ENCODE peak calls at places on chromosomes 2 and 18, in four cellular contexts. L is fibroblast of pulmonary artery; X is OCI-LY7; O is activated CD8-positive, alpha-beta T cell treated with anti-CD3 and anti-CD28 coated beads for 36 hours. G is an unnamed sample.
A peak's percentile ranks its signal among the peaks of the same experiment; 100 is the strongest.

GRCh38 chr2:128380061-128380889 is 61.6 kb upstream of the HS6ST1 start:
- DNase-seq in O (no peak), X (no peak), L (no peak), G (no peak)

GRCh38 chr18:8699948-8700347 is 5.4 kb upstream of the MTCL1 start:
- DNase-seq in L (no peak), X (no peak), O (no peak), G (no peak)

GRCh38 chr2:46336560-46336959 is 39.4 kb downstream of the EPAS1 start:
- DNase-seq in X (no peak), O (no peak), L (peak; percentile 47), G (no peak)

GRCh38 chr2:177261115-177261779 is 3.3 kb downstream of the NFE2L2 start:
- DNase-seq in X (no peak), L (no peak), O (no peak), G (no peak)

GRCh38 chr18:77866309-77866708 is 616.7 kb downstream of the GALR1 start:
- DNase-seq in L (no peak), O (no peak), X (no peak), G (no peak)

GRCh38 chr2:26000561-26001211 is 18.4 kb upstream of the KIF3C start:
- DNase-seq in X (no peak), L (no peak), O (no peak), G (no peak)

GRCh38 chr2:176963888-176964287 is 248.7 kb upstream of the HNRNPA3 start:
- DNase-seq in L (no peak), O (no peak), X (no peak), G (no peak)

GRCh38 chr18:7158201-7158600 is 40.6 kb upstream of the LAMA1 start:
- DNase-seq in X (no peak), L (peak; percentile 84), O (no peak), G (no peak)

GRCh38 chr2:108634591-108635160 is 84.6 kb upstream of the RANBP2 start:
- DNase-seq in L (no peak), O (no peak), X (peak; percentile 2), G (no peak)

GRCh38 chr18:58128286-58129018 is 84.4 kb downstream of the NEDD4L start:
- DNase-seq in X (no peak), L (no peak), O (no peak), G (no peak)

GRCh38 chr2:207796585-207797350 is 27.1 kb upstream of the FZD5 start:
- DNase-seq in X (no peak), L (peak; percentile 14), O (no peak), G (no peak)

GRCh38 chr2:204453730-204454167 is 91.5 kb upstream of the PARD3B start:
- DNase-seq in X (no peak), L (peak; percentile 26), O (no peak), G (no peak)

GRCh38 chr2:198657520-198658121 is 800.1 kb downstream of the SATB2 start:
- DNase-seq in X (peak; percentile 82), L (peak; percentile 7), O (peak; percentile 22), G (no peak)

GRCh38 chr18:49031511-49032188 is 80.9 kb upstream of the SMAD7 start:
- DNase-seq in L (no peak), O (peak; percentile 75), X (no peak), G (no peak)

GRCh38 chr18:77146249-77147080 is 13.9 kb upstream of the MBP start:
- DNase-seq in O (no peak), X (no peak), L (no peak), G (no peak)

GRCh38 chr2:216031960-216032689 is 18.8 kb upstream of the MREG start:
- DNase-seq in X (no peak), L (peak; percentile 60), O (no peak), G (peak; percentile 47)

GRCh38 chr18:58167073-58167472 is 123.0 kb downstream of the NEDD4L start:
- DNase-seq in O (no peak), L (no peak), X (no peak), G (no peak)

GRCh38 chr2:236720974-236721600 is 151.5 kb downstream of the ACKR3 start:
- DNase-seq in L (no peak), X (no peak), O (no peak), G (no peak)

GRCh38 chr2:234102112-234102511 is 51.6 kb downstream of the SPP2 start:
- DNase-seq in O (peak; percentile 24), X (peak; percentile 15), L (no peak), G (no peak)
- TF ChIP-seq CTCF in O (peak; percentile 10), X (no peak), L (no peak), G (no peak)

DNA sequence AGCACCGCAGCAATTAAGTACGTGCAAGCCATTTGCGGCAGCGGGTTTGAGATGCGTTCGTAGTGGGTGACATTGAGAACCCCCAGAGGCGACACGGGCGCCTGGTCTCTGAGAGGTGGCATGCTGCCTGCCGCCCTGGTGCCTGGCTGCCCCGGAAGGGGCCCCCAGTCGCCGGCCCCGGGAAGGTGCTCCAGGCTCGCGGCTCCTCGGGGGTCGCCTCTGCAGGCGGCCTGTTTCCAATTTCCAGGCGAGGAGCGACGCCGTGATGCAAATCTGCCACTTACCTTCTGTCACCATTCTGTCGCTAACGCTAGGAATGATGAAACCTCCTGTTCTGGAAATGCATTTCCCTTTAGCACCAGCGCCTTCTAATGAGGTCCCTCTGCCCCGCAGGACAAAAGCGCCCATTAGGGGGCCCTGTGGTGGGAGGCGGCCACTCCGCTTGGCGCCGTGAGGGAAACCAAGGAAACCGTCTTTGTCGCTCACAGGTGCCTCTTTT is 13.0 kb downstream of the KIF5C start:
- DNase-seq in L (no peak), O (peak; percentile 30), X (no peak), G (no peak)
- TF ChIP-seq CTCF in L (no peak), O (no peak), X (no peak), G (no peak)

GRCh38 chr2:171447675-171448074 is 13.6 kb downstream of the DCAF17 start:
- DNase-seq in L (no peak), O (no peak), X (no peak), G (no peak)
- TF ChIP-seq CTCF in L (no peak), O (no peak), X (peak; percentile 61), G (no peak)

DNA sequence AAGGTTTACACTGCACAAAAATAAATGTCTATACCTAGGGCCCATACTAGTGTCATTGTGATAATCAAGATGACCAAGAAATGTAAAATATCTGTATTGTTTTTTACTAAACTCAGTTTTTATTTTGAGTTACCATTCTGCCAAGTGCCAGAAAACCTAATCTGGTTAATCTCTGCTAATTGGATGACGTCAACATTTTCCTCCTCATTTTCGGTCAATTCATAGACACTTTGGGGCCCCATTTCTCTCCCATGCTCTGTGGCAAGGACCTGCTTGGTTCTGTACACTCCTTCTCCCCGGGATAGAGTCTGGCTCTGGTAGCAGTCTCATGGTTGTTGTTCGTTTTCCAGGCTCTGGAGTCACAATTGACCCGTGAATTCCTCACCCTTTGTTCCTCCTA is 186.5 kb upstream of the TCF4 start:
- DNase-seq in L (no peak), O (no peak), X (no peak), G (no peak)
- TF ChIP-seq CTCF in L (no peak), O (no peak), X (no peak), G (no peak)

GRCh38 chr2:68722712-68723111 is 11.9 kb upstream of the ARHGAP25 start:
- DNase-seq in O (no peak), X (peak; percentile 53), L (peak; percentile 8), G (no peak)
- TF ChIP-seq CTCF in O (no peak), X (peak; percentile 79), L (peak; percentile 5), G (no peak)

DNA sequence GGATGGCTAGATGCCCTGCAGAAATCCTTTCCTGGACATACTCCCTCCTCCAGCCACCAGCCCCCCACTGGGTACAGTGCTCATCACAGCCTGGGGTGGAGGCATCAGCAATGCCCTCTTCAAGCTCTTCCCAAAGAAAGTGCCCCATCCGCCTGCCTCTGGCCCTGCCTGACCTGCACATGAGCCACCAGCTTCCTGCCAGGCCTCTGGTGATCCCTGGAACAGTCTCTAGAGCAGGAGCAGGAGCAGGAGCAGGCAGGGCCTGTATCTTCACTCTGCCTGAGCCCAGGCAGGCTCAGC is 54.1 kb upstream of the CAB39 start:
- DNase-seq in L (no peak), X (no peak), O (no peak), G (no peak)
- TF ChIP-seq CTCF in L (no peak), X (no peak), O (no peak), G (no peak)

DNA sequence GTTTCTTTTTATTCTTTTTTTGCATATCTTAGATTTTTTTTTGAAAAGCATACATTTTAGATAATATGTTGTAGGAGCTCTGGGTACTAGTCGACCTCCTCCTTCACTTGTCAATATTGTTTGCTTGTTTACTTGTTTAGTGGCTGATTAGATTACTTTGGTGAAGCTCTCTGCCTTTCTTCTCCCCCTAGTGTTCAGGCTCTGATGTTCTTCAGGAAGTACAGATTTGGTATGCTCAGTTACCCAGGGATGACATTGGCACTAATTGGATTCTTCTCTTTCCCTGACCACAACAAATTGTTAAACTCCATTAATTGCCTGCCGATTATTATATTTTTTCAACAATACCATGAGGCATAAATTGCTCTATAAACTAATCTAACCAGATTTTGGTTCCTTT is 491.2 kb downstream of the SUCLG1 start:
- DNase-seq in L (no peak), O (no peak), X (no peak), G (no peak)
- TF ChIP-seq CTCF in L (peak; percentile 7), O (no peak), X (peak; percentile 37), G (no peak)

GRCh38 chr2:139872503-139872902 is 1092.3 kb upstream of the NXPH2 start:
- DNase-seq in O (no peak), X (no peak), L (no peak), G (no peak)
- TF ChIP-seq CTCF in O (no peak), X (no peak), L (no peak), G (no peak)

GRCh38 chr2:18218160-18218933 is 339.9 kb downstream of the KCNS3 start:
- DNase-seq in X (no peak), L (no peak), O (no peak), G (no peak)

GRCh38 chr2:18214936-18215335 is 336.5 kb downstream of the KCNS3 start:
- DNase-seq in O (no peak), X (no peak), L (peak; percentile 11), G (no peak)

GRCh38 chr2:18213986-18214385 is 335.5 kb downstream of the KCNS3 start:
- DNase-seq in O (no peak), X (no peak), L (no peak), G (no peak)

DNA sequence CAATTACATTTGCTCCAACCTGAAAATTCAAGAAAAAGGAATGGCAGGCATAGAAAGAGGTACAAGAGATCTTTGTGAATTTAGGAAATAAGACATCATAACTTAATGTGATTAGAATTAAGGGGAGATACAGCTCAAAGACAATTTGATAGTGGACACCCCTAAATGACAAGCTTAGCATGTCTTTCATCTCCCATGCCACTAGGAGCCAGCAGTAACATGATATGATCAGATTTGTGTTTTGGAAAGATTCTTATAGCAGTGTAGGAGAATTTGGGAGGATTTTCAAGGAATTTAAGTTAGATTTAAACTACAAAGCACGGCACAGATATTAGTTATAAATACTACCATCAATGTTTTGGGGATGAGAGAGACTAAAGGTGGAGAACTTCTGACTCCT is 340.8 kb downstream of the RDH14 start:
- DNase-seq in X (no peak), L (peak; percentile 20), O (no peak), G (no peak)
- TF ChIP-seq CTCF in X (no peak), L (peak; percentile 41), O (no peak), G (no peak)

G was measured in GM20000.